ENCODE peak calls at places on chromosome 15, in six cellular contexts. W is endothelial cell of umbilical vein, F is adrenal gland, E is testis, R is IMR-90, D is prostate gland. T is an unnamed sample.

GRCh38 chr15:63392355-63393009 is 10.8 kb upstream of the CA12 start:
- DNase-seq in E (peak; percentile 33), R (no peak), F (no peak), D (peak; percentile 49), W (no peak), T (no peak)

GRCh38 chr15:39499701-39500100 is 81.2 kb upstream of the THBS1 start:
- DNase-seq in E (no peak), W (no peak), F (no peak), D (no peak), R (no peak), T (no peak)

GRCh38 chr15:27179789-27180188 is 208.8 kb downstream of the GABRG3 start:
- DNase-seq in W (no peak), R (no peak), D (no peak), E (no peak), F (no peak), T (no peak)

GRCh38 chr15:74626752-74627692 is 11.4 kb downstream of the CLK3 start:
- DNase-seq in E (no peak), W (no peak), R (no peak), D (no peak), F (no peak), T (no peak)

GRCh38 chr15:99564221-99565030 is 1.4 kb upstream of the MEF2A start:
- DNase-seq in F (peak; percentile 75), D (peak; percentile 21), R (peak; percentile 13), W (peak; percentile 44), E (peak; percentile 55), T (peak; percentile 75)

GRCh38 chr15:49015896-49016295 is 30.4 kb downstream of the SECISBP2L start:
- DNase-seq in D (no peak), R (no peak), W (no peak), E (no peak), F (no peak), T (no peak)

GRCh38 chr15:54839379-54839778 is 357.4 kb downstream of the RSL24D1 start:
- DNase-seq in W (no peak), F (no peak), R (no peak), E (no peak), D (no peak), T (no peak)

GRCh38 chr15:48929611-48930170 is 34.0 kb downstream of the SHC4 start:
- DNase-seq in F (no peak), E (no peak), D (no peak), R (peak; percentile 19), W (no peak), T (no peak)

GRCh38 chr15:75655911-75656310 is 8.2 kb downstream of the SNX33 start:
- DNase-seq in F (no peak), R (no peak), D (no peak), W (no peak), E (no peak), T (no peak)

GRCh38 chr15:63396546-63396939 is 14.9 kb upstream of the CA12 start:
- DNase-seq in F (no peak), W (no peak), R (peak; percentile 24), D (no peak), E (no peak), T (no peak)

GRCh38 chr15:51267047-51267713 is 71.2 kb downstream of the CYP19A1 start:
- DNase-seq in R (no peak), F (no peak), W (no peak), D (no peak), E (no peak), T (no peak)

GRCh38 chr15:54307252-54307902 is 329.1 kb downstream of the UNC13C start:
- DNase-seq in E (no peak), R (no peak), W (no peak), D (no peak), F (no peak), T (no peak)

GRCh38 chr15:32870240-32871033 is 152.6 kb downstream of the GREM1 start:
- DNase-seq in F (no peak), R (peak; percentile 100), W (no peak), E (no peak), D (no peak), T (no peak)

GRCh38 chr15:71781179-71781964 is 29.0 kb upstream of the NR2E3 start:
- DNase-seq in R (peak; percentile 79), D (no peak), F (no peak), E (no peak), W (no peak), T (no peak)

GRCh38 chr15:73328149-73328820 is 40.5 kb downstream of the HCN4 start:
- DNase-seq in D (no peak), W (no peak), R (no peak), E (no peak), F (no peak), T (peak; percentile 21)

GRCh38 chr15:64975390-64975789 is 14.3 kb downstream of the SPG21 start:
- DNase-seq in R (peak; percentile 12), W (no peak), F (no peak), D (no peak), E (no peak), T (no peak)

GRCh38 chr15:76863693-76864092 is 41.4 kb downstream of the SCAPER start:
- DNase-seq in F (no peak), D (no peak), E (no peak), R (no peak), W (no peak), T (no peak)

GRCh38 chr15:69491051-69491505 is 38.5 kb downstream of the RPLP1 start:
- DNase-seq in W (no peak), E (peak; percentile 43), D (no peak), F (peak; percentile 59), R (no peak), T (peak; percentile 72)

GRCh38 chr15:72491768-72492167 is 17.6 kb downstream of the ARIH1 start:
- DNase-seq in E (no peak), W (peak; percentile 23), R (peak; percentile 90), D (no peak), F (no peak), T (no peak)

GRCh38 chr15:74403981-74404563 is 29.7 kb downstream of the SEMA7A start:
- DNase-seq in D (no peak), F (no peak), R (no peak), E (peak; percentile 70), W (no peak), T (no peak)

GRCh38 chr15:75235760-75236729 is 22.1 kb upstream of the GOLGA6C start:
- DNase-seq in F (no peak), D (no peak), E (no peak), W (no peak), R (no peak), T (no peak)

GRCh38 chr15:66655997-66656396 is 46.0 kb upstream of the SMAD6 start:
- DNase-seq in E (no peak), W (no peak), D (no peak), F (no peak), R (no peak), T (no peak)

GRCh38 chr15:80568876-80569605 is 126.1 kb upstream of the ABHD17C start:
- DNase-seq in D (no peak), R (peak; percentile 16), E (no peak), W (no peak), F (no peak), T (peak; percentile 50)

GRCh38 chr15:92618121-92618520 is 37.5 kb downstream of the FAM174B start:
- DNase-seq in R (no peak), E (no peak), F (no peak), W (no peak), D (no peak), T (peak; percentile 57)

GRCh38 chr15:100206643-100207042 is 135.1 kb downstream of the ADAMTS17 start:
- DNase-seq in D (no peak), R (no peak), W (no peak), E (no peak), F (no peak), T (no peak)

GRCh38 chr15:75213768-75214221 is 12.1 kb downstream of the C15orf39 start:
- DNase-seq in D (no peak), F (no peak), W (no peak), R (no peak), E (no peak), T (no peak)

GRCh38 chr15:49877871-49878511 is 241.0 kb downstream of the ATP8B4 start:
- DNase-seq in W (no peak), R (peak; percentile 69), E (peak; percentile 44), D (no peak), F (no peak), T (peak; percentile 84)

GRCh38 chr15:80898040-80898439 is 91.6 kb downstream of the MESD start:
- DNase-seq in R (no peak), F (no peak), W (no peak), E (no peak), D (no peak), T (no peak)

GRCh38 chr15:44312108-44312507 is 23.6 kb downstream of the GOLM2 start:
- DNase-seq in E (no peak), W (no peak), R (no peak), D (no peak), F (no peak), T (no peak)

GRCh38 chr15:85763157-85763556 is 31.6 kb downstream of the KLHL25 start:
- DNase-seq in R (no peak), D (no peak), F (no peak), W (no peak), E (no peak), T (no peak)
- H3K4me1 ChIP-seq in R (no peaks in the 10 kb centered on the region), D (no peaks in the 10 kb centered on the region), F (peaks cover 10% of the 10 kb centered on the region), W (no peaks in the 10 kb centered on the region), E (peaks cover 38% of the 10 kb centered on the region), T (peaks cover 8% of the 10 kb centered on the region)

GRCh38 chr15:57124036-57124435 is 205.6 kb downstream of the TCF12 start:
- DNase-seq in D (no peak), E (no peak), R (no peak), F (no peak), W (no peak), T (no peak)
- TF ChIP-seq POLR2A in D (no peak), E (no peak), R (no peak), F (no peak), W (no peak), T (no peak)

GRCh38 chr15:45777781-45778180 is 143.0 kb downstream of the SQOR start:
- DNase-seq in F (no peak), R (no peak), W (no peak), E (no peak), D (no peak), T (no peak)

GRCh38 chr15:45776772-45777171 is 141.9 kb downstream of the SQOR start:
- DNase-seq in F (no peak), W (no peak), E (no peak), R (no peak), D (no peak), T (no peak)

GRCh38 chr15:45773149-45773548 is 138.3 kb downstream of the SQOR start:
- DNase-seq in D (no peak), E (no peak), R (peak; percentile 16), F (no peak), W (no peak), T (no peak)
- H3K4me1 ChIP-seq in D (no peaks in the 10 kb centered on the region), E (no peaks in the 10 kb centered on the region), R (no peaks in the 10 kb centered on the region), F (no peaks in the 10 kb centered on the region), W (no peaks in the 10 kb centered on the region), T (no peaks in the 10 kb centered on the region)

GRCh38 chr15:40929730-40930429 is 740 bp downstream of the DLL4 start:
- DNase-seq in E (peak; percentile 47), D (peak; percentile 39), F (peak; percentile 55), R (peak; percentile 64), W (peak; percentile 66), T (no peak)

GRCh38 chr15:40927497-40928346 is 1.4 kb upstream of the DLL4 start:
- DNase-seq in E (no peak), W (no peak), D (no peak), R (no peak), F (no peak), T (no peak)

GRCh38 chr15:40928351-40928974 is 677 bp upstream of the DLL4 start:
- DNase-seq in E (no peak), F (no peak), R (no peak), D (no peak), W (no peak), T (no peak)

GRCh38 chr15:40930430-40931299 is 1.5 kb downstream of the DLL4 start:
- DNase-seq in D (no peak), E (peak; percentile 41), F (peak; percentile 48), W (peak; percentile 97), R (peak; percentile 51), T (no peak)

GRCh38 chr15:40928975-40929729 is at the start of gene DLL4:
- DNase-seq in W (peak; percentile 94), E (no peak), D (peak; percentile 55), F (peak; percentile 59), R (peak; percentile 59), T (no peak)
- TF ChIP-seq POLR2A in W (peak; percentile 99), E (no peak), D (no peak), F (peak; percentile 71), R (peak; percentile 82), T (no peak)